ENCODE peak calls at places on chromosomes 7 and 10, in six cellular contexts. One of them, this sample, is unnamed.

GRCh38 chr10:122162566-122163181 is 108.4 kb upstream of the BTBD16 start:
- DNase-seq in H9: no peak
- DNase-seq in H1: no peak
- DNase-seq in mesendoderm: no peak
- DNase-seq in mesenchymal stem cell: peak
- DNase-seq in neuronal stem cell: peak
- DNase-seq in this sample: no peak

GRCh38 chr7:27640914-27641570 is 21.6 kb downstream of the HIBADH start:
- DNase-seq in H1: no peak
- DNase-seq in H9: no peak
- DNase-seq in mesenchymal stem cell: no peak
- DNase-seq in neuronal stem cell: no peak
- DNase-seq in mesendoderm: no peak
- DNase-seq in this sample: peak

GRCh38 chr7:66202380-66202779 is 2.8 kb upstream of the TPST1 start:
- DNase-seq in mesendoderm: no peak
- DNase-seq in mesenchymal stem cell: no peak
- DNase-seq in H9: peak
- DNase-seq in H1: no peak
- DNase-seq in neuronal stem cell: no peak
- DNase-seq in this sample: no peak

GRCh38 chr7:97513326-97513725 is 218.6 kb upstream of the TAC1 start:
- DNase-seq in mesenchymal stem cell: no peak
- DNase-seq in H1: no peak
- DNase-seq in neuronal stem cell: no peak
- DNase-seq in mesendoderm: no peak
- DNase-seq in H9: no peak
- DNase-seq in this sample: no peak

GRCh38 chr7:44524811-44525388 is 16.2 kb downstream of the NPC1L1 start:
- DNase-seq in mesenchymal stem cell: no peak
- DNase-seq in neuronal stem cell: no peak
- DNase-seq in H9: no peak
- DNase-seq in mesendoderm: no peak
- DNase-seq in H1: no peak
- DNase-seq in this sample: no peak

GRCh38 chr7:105493196-105493927 is 28.7 kb downstream of the PUS7 start:
- DNase-seq in mesendoderm: no peak
- DNase-seq in mesenchymal stem cell: no peak
- DNase-seq in H1: no peak
- DNase-seq in H9: no peak
- DNase-seq in neuronal stem cell: no peak
- DNase-seq in this sample: peak

GRCh38 chr7:7183061-7183832 is 903 bp downstream of the C1GALT1 start:
- DNase-seq in H9: peak
- DNase-seq in H1: no peak
- DNase-seq in neuronal stem cell: no peak
- DNase-seq in mesenchymal stem cell: peak
- DNase-seq in mesendoderm: peak
- DNase-seq in this sample: no peak

GRCh38 chr10:85224366-85224960 is 896.1 kb downstream of the CCSER2 start:
- DNase-seq in mesenchymal stem cell: no peak
- DNase-seq in H1: no peak
- DNase-seq in mesendoderm: no peak
- DNase-seq in neuronal stem cell: no peak
- DNase-seq in H9: no peak
- DNase-seq in this sample: no peak

GRCh38 chr7:151275813-151276577 is 27.5 kb upstream of the SMARCD3 start:
- DNase-seq in mesendoderm: peak
- DNase-seq in H9: no peak
- DNase-seq in H1: no peak
- DNase-seq in neuronal stem cell: no peak
- DNase-seq in mesenchymal stem cell: no peak
- DNase-seq in this sample: no peak

GRCh38 chr7:27677912-27678612 is 15.4 kb upstream of the HIBADH start:
- DNase-seq in mesenchymal stem cell: peak
- DNase-seq in neuronal stem cell: no peak
- DNase-seq in mesendoderm: peak
- DNase-seq in H9: no peak
- DNase-seq in H1: no peak
- DNase-seq in this sample: peak

GRCh38 chr10:132489053-132489703 is 48.4 kb upstream of the INPP5A start:
- DNase-seq in neuronal stem cell: no peak
- DNase-seq in H1: no peak
- DNase-seq in mesenchymal stem cell: no peak
- DNase-seq in H9: peak
- DNase-seq in mesendoderm: no peak
- DNase-seq in this sample: peak

GRCh38 chr7:149727541-149728476 is 45.6 kb downstream of the ZNF467 start:
- DNase-seq in H1: no peak
- DNase-seq in mesenchymal stem cell: no peak
- DNase-seq in mesendoderm: no peak
- DNase-seq in H9: peak
- DNase-seq in neuronal stem cell: no peak
- DNase-seq in this sample: no peak

GRCh38 chr10:17214991-17215781 is 12.9 kb upstream of the VIM start:
- DNase-seq in mesendoderm: no peak
- DNase-seq in H9: no peak
- DNase-seq in H1: no peak
- DNase-seq in neuronal stem cell: no peak
- DNase-seq in mesenchymal stem cell: peak
- DNase-seq in this sample: peak

GRCh38 chr10:101071266-101071884 is 9.6 kb downstream of the KAZALD1 start:
- DNase-seq in H1: no peak
- DNase-seq in H9: no peak
- DNase-seq in neuronal stem cell: no peak
- DNase-seq in mesenchymal stem cell: no peak
- DNase-seq in mesendoderm: no peak
- DNase-seq in this sample: peak

GRCh38 chr10:104809288-104810090 is 168.4 kb downstream of the SORCS3 start:
- DNase-seq in H9: peak
- DNase-seq in mesendoderm: peak
- DNase-seq in H1: peak
- DNase-seq in mesenchymal stem cell: no peak
- DNase-seq in neuronal stem cell: no peak
- DNase-seq in this sample: no peak
- H2BK15ac ChIP-seq in H9: no peak
- H2BK15ac ChIP-seq in mesendoderm: no peak
- H2BK15ac ChIP-seq in H1: no peak
- H2BK15ac ChIP-seq in mesenchymal stem cell: no peak
- H2BK15ac ChIP-seq in neuronal stem cell: no peak
- H2BK15ac ChIP-seq in this sample: no peak

GRCh38 chr10:114319406-114320248 is 80.6 kb downstream of the VWA2 start:
- DNase-seq in H1: no peak
- DNase-seq in neuronal stem cell: no peak
- DNase-seq in mesenchymal stem cell: no peak
- DNase-seq in mesendoderm: no peak
- DNase-seq in H9: no peak
- DNase-seq in this sample: no peak

GRCh38 chr10:114320249-114321116 is 81.4 kb downstream of the VWA2 start:
- DNase-seq in H9: peak
- DNase-seq in H1: no peak
- DNase-seq in neuronal stem cell: no peak
- DNase-seq in mesenchymal stem cell: no peak
- DNase-seq in mesendoderm: peak
- DNase-seq in this sample: no peak

GRCh38 chr10:114326794-114327193 is 77.5 kb downstream of the AFAP1L2 start:
- DNase-seq in H9: no peak
- DNase-seq in neuronal stem cell: no peak
- DNase-seq in mesenchymal stem cell: no peak
- DNase-seq in mesendoderm: no peak
- DNase-seq in H1: no peak
- DNase-seq in this sample: no peak

GRCh38 chr10:114323023-114323422 is 81.3 kb downstream of the AFAP1L2 start:
- DNase-seq in mesenchymal stem cell: peak
- DNase-seq in mesendoderm: no peak
- DNase-seq in H9: no peak
- DNase-seq in neuronal stem cell: no peak
- DNase-seq in H1: no peak
- DNase-seq in this sample: no peak

GRCh38 chr10:114322344-114322743 is 82.0 kb downstream of the AFAP1L2 start:
- DNase-seq in H1: no peak
- DNase-seq in neuronal stem cell: no peak
- DNase-seq in H9: no peak
- DNase-seq in mesenchymal stem cell: peak
- DNase-seq in mesendoderm: peak
- DNase-seq in this sample: peak
- H2BK15ac ChIP-seq in H1: no peak
- H2BK15ac ChIP-seq in neuronal stem cell: no peak
- H2BK15ac ChIP-seq in H9: no peak
- H2BK15ac ChIP-seq in mesenchymal stem cell: no peak
- H2BK15ac ChIP-seq in mesendoderm: no peak
- H2BK15ac ChIP-seq in this sample: no peak

GRCh38 chr7:20267482-20267881 is 50.3 kb upstream of the MACC1 start:
- DNase-seq in mesendoderm: no peak
- DNase-seq in mesenchymal stem cell: no peak
- DNase-seq in H9: peak
- DNase-seq in H1: no peak
- DNase-seq in neuronal stem cell: no peak
- DNase-seq in this sample: no peak

GRCh38 chr7:20270867-20271266 is 53.7 kb upstream of the MACC1 start:
- DNase-seq in neuronal stem cell: no peak
- DNase-seq in mesenchymal stem cell: peak
- DNase-seq in mesendoderm: no peak
- DNase-seq in H9: no peak
- DNase-seq in H1: no peak
- DNase-seq in this sample: no peak

GRCh38 chr7:20269726-20270125 is 52.5 kb upstream of the MACC1 start:
- DNase-seq in H1: no peak
- DNase-seq in H9: no peak
- DNase-seq in mesendoderm: no peak
- DNase-seq in neuronal stem cell: no peak
- DNase-seq in mesenchymal stem cell: peak
- DNase-seq in this sample: peak

GRCh38 chr7:20268832-20269231 is 51.6 kb upstream of the MACC1 start:
- DNase-seq in H9: no peak
- DNase-seq in mesendoderm: no peak
- DNase-seq in neuronal stem cell: no peak
- DNase-seq in H1: no peak
- DNase-seq in mesenchymal stem cell: peak
- DNase-seq in this sample: peak

GRCh38 chr7:20270371-20270770 is 53.2 kb upstream of the MACC1 start:
- DNase-seq in mesendoderm: no peak
- DNase-seq in H1: no peak
- DNase-seq in neuronal stem cell: no peak
- DNase-seq in H9: no peak
- DNase-seq in mesenchymal stem cell: no peak
- DNase-seq in this sample: no peak
- H2BK15ac ChIP-seq in mesendoderm: no peak
- H2BK15ac ChIP-seq in H1: no peak
- H2BK15ac ChIP-seq in neuronal stem cell: no peak
- H2BK15ac ChIP-seq in H9: no peak
- H2BK15ac ChIP-seq in mesenchymal stem cell: no peak
- H2BK15ac ChIP-seq in this sample: no peak

GRCh38 chr7:28956608-28957063 is 1.5 kb downstream of the TRIL start:
- DNase-seq in H1: no peak
- DNase-seq in H9: peak
- DNase-seq in mesenchymal stem cell: peak
- DNase-seq in mesendoderm: peak
- DNase-seq in neuronal stem cell: peak
- DNase-seq in this sample: peak
- H2BK15ac ChIP-seq in H1: peak
- H2BK15ac ChIP-seq in H9: no peak
- H2BK15ac ChIP-seq in mesenchymal stem cell: no peak
- H2BK15ac ChIP-seq in mesendoderm: no peak
- H2BK15ac ChIP-seq in neuronal stem cell: peak
- H2BK15ac ChIP-seq in this sample: no peak

DNA sequence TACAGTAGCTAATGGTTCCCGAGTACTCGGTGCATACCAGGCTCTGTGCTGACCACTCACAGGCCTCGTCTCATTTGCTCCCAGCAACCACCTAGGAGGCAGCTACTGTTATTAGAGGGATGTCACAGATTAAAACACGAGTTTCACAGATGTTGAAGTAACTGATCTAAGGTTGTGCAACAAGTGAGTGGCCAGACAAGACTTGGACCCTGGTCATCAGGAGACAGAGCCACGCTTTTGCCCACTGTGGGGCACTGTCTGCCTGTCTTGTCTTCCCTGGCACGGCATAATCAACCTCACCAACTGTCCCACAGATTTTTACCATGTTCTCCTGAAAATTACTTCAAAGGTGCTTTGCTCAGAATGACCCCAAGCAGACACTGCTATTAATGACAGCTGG is 111.6 kb upstream of the HABP2 start:
- DNase-seq in mesendoderm: no peak
- DNase-seq in H1: no peak
- DNase-seq in H9: no peak
- DNase-seq in mesenchymal stem cell: no peak
- DNase-seq in neuronal stem cell: no peak
- DNase-seq in this sample: no peak
- H2BK15ac ChIP-seq in mesendoderm: no peak
- H2BK15ac ChIP-seq in H1: no peak
- H2BK15ac ChIP-seq in H9: no peak
- H2BK15ac ChIP-seq in mesenchymal stem cell: no peak
- H2BK15ac ChIP-seq in neuronal stem cell: no peak
- H2BK15ac ChIP-seq in this sample: no peak

GRCh38 chr7:12052211-12052610 is 158.9 kb upstream of the TMEM106B start:
- DNase-seq in mesenchymal stem cell: no peak
- DNase-seq in mesendoderm: no peak
- DNase-seq in H9: no peak
- DNase-seq in neuronal stem cell: no peak
- DNase-seq in H1: no peak
- DNase-seq in this sample: no peak
- H2BK15ac ChIP-seq in mesenchymal stem cell: no peak
- H2BK15ac ChIP-seq in mesendoderm: no peak
- H2BK15ac ChIP-seq in H9: no peak
- H2BK15ac ChIP-seq in neuronal stem cell: no peak
- H2BK15ac ChIP-seq in H1: no peak
- H2BK15ac ChIP-seq in this sample: no peak

This sample was measured in IMR-90.